ENCODE peak calls at places on chromosomes 13 and 19, in four cellular contexts. T is NB4, I is tibial nerve, A is H1. Z is an unnamed sample.

GRCh38 chr19:28874742-28875141 is 338.2 kb downstream of the UQCRFS1 start:
- DNase-seq in I (no peak), A (no peak), T (no peak), Z (no peak)

GRCh38 chr19:12872941-12873890 is 8.0 kb downstream of the DNASE2 start:
- DNase-seq in I (no peak), T (peak; percentile 49), A (no peak), Z (no peak)

GRCh38 chr13:104143760-104144406 is 1077.7 kb upstream of the SLC10A2 start:
- DNase-seq in T (no peak), A (no peak), I (no peak), Z (no peak)

GRCh38 chr13:23722726-23723453 is 152.7 kb downstream of the TNFRSF19 start:
- DNase-seq in T (no peak), A (no peak), I (no peak), Z (no peak)

GRCh38 chr13:113724016-113724758 is 34.8 kb upstream of the TMEM255B start:
- DNase-seq in A (no peak), T (no peak), I (no peak), Z (no peak)

GRCh38 chr19:17985037-17985818 is 18.3 kb downstream of the KCNN1 start:
- DNase-seq in A (no peak), I (no peak), T (no peak), Z (no peak)

GRCh38 chr13:82847595-82847994 is 1034.7 kb downstream of the SLITRK1 start:
- DNase-seq in A (no peak), T (no peak), I (no peak), Z (no peak)

GRCh38 chr13:50123862-50124535 is 108.8 kb downstream of the KCNRG start:
- DNase-seq in A (peak; percentile 78), T (peak; percentile 99), I (peak; percentile 47), Z (peak; percentile 93)

GRCh38 chr13:38821753-38822551 is 135.1 kb downstream of the FREM2 start:
- DNase-seq in T (no peak), A (no peak), I (no peak), Z (no peak)

GRCh38 chr19:35161434-35161743 is 6.9 kb downstream of the FXYD5 start:
- DNase-seq in T (no peak), I (no peak), A (no peak), Z (no peak)

GRCh38 chr19:42078058-42078457 is 2.1 kb downstream of the ZNF574 start:
- DNase-seq in T (no peak), I (no peak), A (no peak), Z (no peak)

GRCh38 chr19:42075364-42075615 is 676 bp upstream of the ZNF574 start:
- DNase-seq in T (no peak), I (no peak), A (no peak), Z (no peak)

GRCh38 chr19:42075616-42076374 is at the start of gene ZNF574:
- DNase-seq in T (peak; percentile 98), I (peak; percentile 97), A (peak; percentile 99), Z (peak; percentile 95)

GRCh38 chr19:42076375-42076944 is 494 bp downstream of the ZNF574 start:
- DNase-seq in I (peak; percentile 22), A (no peak), T (peak; percentile 78), Z (no peak)

DNA sequence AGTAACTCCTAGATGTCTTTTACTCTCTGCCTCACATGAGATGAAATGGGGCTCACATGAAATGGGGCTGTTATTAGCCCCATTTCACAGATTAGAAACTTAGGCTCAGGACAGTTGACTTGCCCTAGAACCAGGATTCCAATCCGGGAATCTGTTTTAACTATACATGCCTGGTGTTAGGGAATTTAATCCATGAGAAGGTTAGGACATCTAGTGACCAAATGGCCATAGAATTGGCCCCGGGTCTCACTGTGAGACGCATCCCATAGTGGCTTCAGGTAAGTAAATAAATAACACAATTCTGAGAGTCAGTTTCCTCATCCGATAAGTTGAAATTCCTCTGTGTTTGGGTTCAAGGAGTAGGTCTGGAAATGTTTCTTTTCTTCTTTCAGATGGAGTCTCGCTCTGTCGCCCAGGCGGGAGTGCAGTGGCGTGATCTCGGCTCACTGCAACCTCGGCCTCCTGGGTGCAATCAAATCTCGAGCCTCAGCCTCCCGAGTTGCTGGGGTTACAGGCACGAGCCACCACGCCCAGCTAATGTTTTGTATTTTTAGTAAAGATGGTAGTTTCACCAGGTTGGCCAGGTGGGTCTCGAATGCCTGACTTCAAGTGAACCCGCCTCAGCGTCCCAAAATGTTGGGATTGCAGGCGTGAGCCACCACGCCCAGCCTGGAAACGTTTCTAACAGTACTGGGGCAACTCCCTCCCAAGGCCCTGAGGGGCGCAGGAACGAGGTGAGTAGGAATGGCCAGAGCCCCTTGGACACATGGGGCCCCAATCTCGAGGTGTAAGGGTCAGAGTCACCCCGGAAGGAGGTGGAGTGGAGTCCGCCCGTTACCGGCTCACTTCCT is 1.2 kb upstream of the ZNF574 start:
- DNase-seq in I (no peak), T (peak; percentile 47), A (no peak), Z (no peak)
- H3K4me3 ChIP-seq in I (peak overlapping the region; percentile 98), T (peak overlapping the region; percentile 86), A (peak overlapping the region; percentile 82), Z (peak overlapping the region; percentile 52)

GRCh38 chr13:30306762-30307193 is 573 bp downstream of the KATNAL1 start:
- DNase-seq in I (peak; percentile 85), A (peak; percentile 80), T (peak; percentile 95), Z (peak; percentile 39)

GRCh38 chr13:30301827-30302226 is 5.5 kb downstream of the KATNAL1 start:
- DNase-seq in A (no peak), T (no peak), I (no peak), Z (no peak)

GRCh38 chr13:30299746-30300145 is 7.6 kb downstream of the KATNAL1 start:
- DNase-seq in T (no peak), A (no peak), I (no peak), Z (no peak)

GRCh38 chr13:30305456-30305855 is 1.9 kb downstream of the KATNAL1 start:
- DNase-seq in I (no peak), T (no peak), A (no peak), Z (no peak)

GRCh38 chr13:30303269-30303668 is 4.1 kb downstream of the KATNAL1 start:
- DNase-seq in A (no peak), T (peak; percentile 26), I (no peak), Z (no peak)
- H3K4me3 ChIP-seq in A (no peak overlapping the region), T (peak overlapping the region; percentile 38), I (no peak overlapping the region), Z (no peak overlapping the region)

DNA sequence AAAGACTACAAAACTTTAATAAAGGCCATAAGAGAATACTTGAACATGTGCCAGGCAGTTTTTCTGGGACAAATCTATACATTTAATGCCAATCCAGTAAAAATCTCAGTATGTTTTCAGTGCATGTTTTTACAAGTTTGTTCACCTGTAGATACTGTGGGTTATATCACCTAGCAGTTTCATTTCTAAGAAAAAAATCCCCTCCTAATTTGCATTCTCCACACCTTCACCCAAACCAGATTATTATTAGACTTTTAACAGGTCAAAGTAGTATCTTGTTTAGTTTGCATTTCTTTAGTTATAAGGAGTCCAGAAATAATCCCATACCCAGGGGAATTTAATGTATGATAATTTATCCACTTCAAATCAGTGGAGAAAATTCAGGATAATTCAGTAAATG is 17.0 kb upstream of the LPAR6 start:
- DNase-seq in A (no peak), I (no peak), T (no peak), Z (no peak)
- H3K4me3 ChIP-seq in A (no peak overlapping the region), I (no peak overlapping the region), T (no peak overlapping the region), Z (no peak overlapping the region)

DNA sequence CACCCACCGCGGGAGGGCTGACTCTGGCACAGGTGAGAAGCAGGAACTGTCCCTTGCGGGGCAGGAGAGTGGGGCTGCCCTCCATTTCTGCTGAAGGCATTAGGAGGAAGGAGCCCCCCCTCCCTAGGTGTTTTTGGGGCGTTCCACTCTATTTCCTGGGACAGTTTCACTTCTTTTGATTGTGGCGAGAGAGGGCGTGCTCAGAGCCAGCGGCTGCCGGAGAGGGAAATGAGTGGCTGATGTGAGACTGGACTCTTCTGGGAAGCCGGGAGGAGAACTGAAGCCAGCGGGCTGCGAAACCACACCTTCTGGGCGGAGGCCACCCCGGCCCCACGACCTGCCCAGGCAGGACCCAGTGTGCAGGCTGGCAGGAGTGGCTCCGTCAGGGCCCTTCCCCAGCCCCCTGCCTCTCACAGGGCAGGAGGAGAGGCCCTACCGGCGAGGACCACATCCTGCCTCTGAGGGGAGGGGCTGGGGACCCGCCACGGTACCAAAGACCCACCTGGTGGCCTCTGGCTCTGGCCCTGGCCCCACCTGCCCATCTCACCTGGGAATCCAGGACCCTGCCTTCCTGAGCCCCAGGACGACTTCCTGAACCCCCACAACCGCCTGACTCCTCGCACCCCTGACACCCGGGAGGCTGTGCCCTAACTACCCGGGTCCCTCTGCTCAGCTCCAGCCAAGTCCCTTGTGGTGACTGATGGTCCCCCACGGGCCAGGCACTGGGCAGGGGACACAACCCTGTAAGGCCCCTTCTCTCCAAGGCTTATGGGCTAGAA is 25.9 kb downstream of the MPND start:
- DNase-seq in A (no peak), I (no peak), T (no peak), Z (no peak)
- H3K4me3 ChIP-seq in A (no peak overlapping the region), I (no peak overlapping the region), T (no peak overlapping the region), Z (peak overlapping the region; percentile 37)

GRCh38 chr13:100870898-100871297 is 196.3 kb upstream of the TMTC4 start:
- DNase-seq in I (no peak), T (no peak), A (no peak), Z (no peak)

GRCh38 chr13:100879255-100879654 is 204.7 kb upstream of the TMTC4 start:
- DNase-seq in T (no peak), I (no peak), A (no peak), Z (no peak)

GRCh38 chr13:100872761-100873160 is 198.2 kb upstream of the TMTC4 start:
- DNase-seq in I (no peak), T (no peak), A (no peak), Z (no peak)

GRCh38 chr13:100876044-100876403 is 201.4 kb upstream of the TMTC4 start:
- DNase-seq in A (no peak), T (no peak), I (no peak), Z (no peak)

DNA sequence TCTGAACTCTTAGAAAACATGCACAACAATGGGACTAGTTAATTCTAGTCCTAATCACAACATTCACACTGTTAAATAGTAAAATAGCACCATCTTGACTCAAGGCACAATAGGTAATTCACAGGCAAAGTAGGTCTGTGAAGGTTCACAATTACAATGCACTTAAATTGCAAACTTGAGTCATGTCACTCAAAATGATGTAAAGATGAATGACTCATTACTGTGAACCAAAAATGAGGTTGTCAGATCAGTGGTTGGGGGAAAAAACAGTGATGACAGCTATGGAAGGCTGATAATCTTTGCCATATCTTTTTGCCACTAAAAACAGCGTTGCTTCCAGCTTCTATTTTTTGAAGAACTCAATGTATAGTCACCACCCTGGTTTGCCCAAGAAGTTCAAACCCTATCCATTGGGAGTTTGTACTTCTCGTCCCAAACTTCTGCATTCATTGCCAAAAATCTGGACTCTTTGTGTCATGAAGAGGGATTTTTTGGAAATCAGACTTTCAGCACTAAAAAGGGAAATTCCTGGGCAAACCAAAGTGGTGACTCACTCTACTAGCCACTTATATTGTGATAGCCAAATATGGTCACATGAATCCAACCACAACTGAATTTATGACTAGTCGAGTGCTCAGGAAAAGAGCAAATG is 200.9 kb upstream of the TMTC4 start:
- DNase-seq in A (no peak), I (no peak), T (peak; percentile 14), Z (no peak)
- H3K4me3 ChIP-seq in A (no peak overlapping the region), I (no peak overlapping the region), T (no peak overlapping the region), Z (no peak overlapping the region)

GRCh38 chr19:56671613-56671994 is at the start of gene ZNF835:
- DNase-seq in I (peak; percentile 81), A (peak; percentile 83), T (no peak), Z (peak; percentile 28)
- H3K4me3 ChIP-seq in I (peak within 1 kb of the TSS; percentile 69), A (peak within 1 kb of the TSS; percentile 92), T (no peak within 1 kb of the TSS), Z (peak within 1 kb of the TSS; percentile 52)

Z was measured in esophagus squamous epithelium.